ENCODE peak calls at places on chromosome 3, in nine cellular contexts. Z, I, Q, K, E, D, G, T and V are unnamed samples.

GRCh38 chr3:36477655-36478054 is 97.4 kb downstream of the STAC start:
- DNase-seq in T (no peak), I (no peak), K (no peak), E (no peak), D (no peak), G (no peak), Z (no peak), Q (no peak), V (no peak)

GRCh38 chr3:155771126-155771525 is 26.3 kb upstream of the PLCH1 start:
- DNase-seq in D (no peak), Q (no peak), T (no peak), K (no peak), I (no peak), Z (no peak), E (no peak), G (no peak), V (no peak)

GRCh38 chr3:153055217-153055616 is 106.8 kb upstream of the RAP2B start:
- DNase-seq in G (no peak), T (no peak), Q (no peak), D (no peak), K (no peak), Z (no peak), I (no peak), E (no peak), V (no peak)

GRCh38 chr3:176799675-176800074 is 397.6 kb downstream of the TBL1XR1 start:
- DNase-seq in Z (no peak), Q (no peak), D (no peak), G (no peak), T (no peak), E (no peak), I (no peak), K (no peak), V (no peak)

GRCh38 chr3:194265505-194265892 is 85.6 kb downstream of the CPN2 start:
- DNase-seq in T (peak; percentile 96), K (no peak), D (no peak), E (no peak), Q (peak; percentile 30), Z (no peak), G (no peak), I (no peak), V (no peak)

GRCh38 chr3:149967067-149967685 is 3.5 kb downstream of the PFN2 start:
- DNase-seq in G (no peak), K (no peak), E (no peak), Q (no peak), I (no peak), Z (peak; percentile 55), D (no peak), T (no peak), V (no peak)

GRCh38 chr3:100425321-100425720 is 24.0 kb downstream of the LNP1 start:
- DNase-seq in I (no peak), G (no peak), T (no peak), Q (no peak), E (no peak), K (no peak), Z (no peak), D (no peak), V (no peak)

GRCh38 chr3:16286672-16287604 is 21.9 kb downstream of the OXNAD1 start:
- DNase-seq in Q (no peak), T (no peak), G (no peak), E (no peak), I (no peak), K (no peak), Z (no peak), D (no peak), V (no peak)

GRCh38 chr3:181838940-181839914 is 127.5 kb downstream of the SOX2 start:
- DNase-seq in D (no peak), Z (peak; percentile 6), E (no peak), G (no peak), I (no peak), K (no peak), T (no peak), Q (no peak), V (no peak)

GRCh38 chr3:149393355-149394165 is 16.1 kb upstream of the TM4SF1 start:
- DNase-seq in D (no peak), I (peak; percentile 63), K (no peak), Z (peak; percentile 89), T (peak; percentile 54), E (no peak), G (no peak), Q (peak; percentile 69), V (no peak)

GRCh38 chr3:151216641-151217040 is 13.6 kb upstream of the GPR171 start:
- DNase-seq in Q (no peak), I (no peak), T (no peak), Z (no peak), D (no peak), G (no peak), K (no peak), E (no peak), V (no peak)

GRCh38 chr3:100941046-100941445 is 52.2 kb downstream of the ABI3BP start:
- DNase-seq in Z (no peak), G (no peak), K (no peak), Q (no peak), D (no peak), T (peak; percentile 69), E (no peak), I (no peak), V (no peak)

GRCh38 chr3:150106752-150107428 is 136.2 kb upstream of the PFN2 start:
- DNase-seq in D (no peak), Q (no peak), I (peak; percentile 29), K (no peak), G (peak; percentile 50), T (no peak), Z (peak; percentile 74), E (no peak), V (no peak)

GRCh38 chr3:157081681-157082210 is 78.2 kb downstream of the CCNL1 start:
- DNase-seq in T (peak; percentile 81), Z (peak; percentile 91), G (peak; percentile 91), K (no peak), E (peak; percentile 46), I (no peak), Q (peak; percentile 96), D (peak; percentile 68), V (peak; percentile 82)